ENCODE peak calls at places on chromosome 12, in eight cellular contexts. E is choroid plexus epithelial cell, P is suprapubic skin, M is astrocyte of the spinal cord, V is kidney epithelial cell, Z is type B pancreatic cell, O is upper lobe of left lung, Y is sigmoid colon. W is an unnamed sample.

GRCh38 chr12:10119072-10119471 is 10.9 kb downstream of the CLEC7A start:
- DNase-seq in V (no peak), M (no peak), O (no peak), P (no peak), Z (no peak), E (no peak), Y (no peak), W (no peak)

GRCh38 chr12:19856389-19856788 is 417.1 kb downstream of the AEBP2 start:
- DNase-seq in M (no peak), Z (no peak), O (no peak), Y (no peak), P (no peak), V (no peak), E (peak), W (no peak)

GRCh38 chr12:49017764-49018281 is 753 bp downstream of the PRKAG1 start:
- DNase-seq in O (no peak), E (peak), P (peak), Y (peak), M (no peak), Z (no peak), V (no peak), W (peak)

GRCh38 chr12:32921397-32921796 is 24.8 kb upstream of the PKP2 start:
- DNase-seq in M (peak), P (no peak), O (no peak), Z (no peak), Y (no peak), E (peak), V (no peak), W (no peak)

GRCh38 chr12:103677341-103677740 is 90.3 kb downstream of the STAB2 start:
- DNase-seq in E (no peak), Y (no peak), Z (no peak), P (no peak), M (no peak), O (no peak), V (no peak), W (no peak)

GRCh38 chr12:2288001-2288400 is 235.2 kb downstream of the CACNA1C start:
- DNase-seq in P (no peak), Y (no peak), V (no peak), E (peak), M (peak), O (peak), Z (no peak), W (no peak)

GRCh38 chr12:57146092-57146491 is 1.3 kb downstream of the LRP1-AS start:
- DNase-seq in Y (no peak), Z (no peak), M (no peak), E (peak), P (no peak), O (no peak), V (no peak), W (no peak)

GRCh38 chr12:52956987-52957386 is 8.1 kb downstream of the KRT18 start:
- DNase-seq in E (peak), P (no peak), O (no peak), M (peak), V (no peak), Z (no peak), Y (no peak), W (no peak)

GRCh38 chr12:107760817-107761501 is at the start of gene PRDM4:
- DNase-seq in E (peak), P (peak), Z (peak), Y (peak), O (peak), V (peak), M (peak), W (peak)
- TF ChIP-seq CTCF in E (no peak), P (peak), Z (peak), Y (peak), O (peak), V (no peak), M (no peak), W (no peak)

GRCh38 chr12:6829532-6830220 is 1.5 kb downstream of the P3H3 start:
- DNase-seq in Y (no peak), Z (no peak), O (no peak), M (no peak), E (no peak), V (no peak), P (no peak), W (no peak)
- TF ChIP-seq CTCF in Y (no peak), Z (peak), O (no peak), M (peak), E (peak), V (peak), P (no peak), W (no peak)

DNA sequence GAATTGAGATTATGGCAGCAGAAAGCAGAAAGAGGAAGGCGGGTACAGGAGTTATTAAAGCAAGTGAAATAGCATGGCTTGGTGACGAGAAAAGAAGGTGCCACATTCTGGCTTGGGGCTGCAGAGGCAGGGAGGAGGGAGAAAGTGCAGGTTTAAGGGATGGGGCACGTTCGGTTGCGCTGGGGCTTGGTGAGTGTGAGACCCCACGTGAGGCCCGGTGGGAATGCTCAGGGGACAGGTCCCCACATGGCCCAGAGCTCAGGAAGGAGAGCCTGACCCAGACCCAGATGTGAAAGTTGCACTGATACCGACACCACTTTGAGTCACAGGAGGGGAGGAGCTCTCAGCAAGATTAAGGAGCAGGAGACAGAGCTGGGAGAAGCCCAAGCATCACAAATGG is 187.1 kb downstream of the PIWIL1 start:
- DNase-seq in M (no peak), Z (no peak), V (no peak), E (no peak), P (no peak), Y (no peak), O (no peak), W (no peak)
- TF ChIP-seq CTCF in M (no peak), Z (no peak), V (no peak), E (no peak), P (no peak), Y (no peak), O (no peak), W (no peak)

DNA sequence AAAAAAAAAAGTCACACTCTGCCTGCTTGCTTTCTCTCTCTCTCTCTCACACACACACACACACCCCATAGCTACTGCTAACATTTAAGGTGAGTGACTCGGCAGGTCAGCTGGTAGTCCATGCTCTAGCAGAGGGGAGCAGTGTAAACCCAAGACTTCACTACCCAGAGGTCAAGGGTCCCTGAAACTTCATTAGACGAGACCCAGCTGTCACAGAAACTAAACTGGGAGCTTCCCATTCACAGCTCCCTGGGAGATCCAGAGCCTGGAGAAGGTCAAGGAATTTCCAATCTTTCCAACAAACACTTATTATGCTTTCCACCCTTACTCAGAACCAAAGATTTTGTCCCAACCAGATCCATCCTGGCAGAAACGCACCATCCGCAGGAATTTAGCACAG is 33.2 kb downstream of the CKAP4 start:
- DNase-seq in V (no peak), M (no peak), Y (no peak), O (no peak), Z (no peak), E (no peak), P (no peak), W (no peak)
- TF ChIP-seq CTCF in V (no peak), M (no peak), Y (no peak), O (no peak), Z (no peak), E (no peak), P (no peak), W (no peak)

DNA sequence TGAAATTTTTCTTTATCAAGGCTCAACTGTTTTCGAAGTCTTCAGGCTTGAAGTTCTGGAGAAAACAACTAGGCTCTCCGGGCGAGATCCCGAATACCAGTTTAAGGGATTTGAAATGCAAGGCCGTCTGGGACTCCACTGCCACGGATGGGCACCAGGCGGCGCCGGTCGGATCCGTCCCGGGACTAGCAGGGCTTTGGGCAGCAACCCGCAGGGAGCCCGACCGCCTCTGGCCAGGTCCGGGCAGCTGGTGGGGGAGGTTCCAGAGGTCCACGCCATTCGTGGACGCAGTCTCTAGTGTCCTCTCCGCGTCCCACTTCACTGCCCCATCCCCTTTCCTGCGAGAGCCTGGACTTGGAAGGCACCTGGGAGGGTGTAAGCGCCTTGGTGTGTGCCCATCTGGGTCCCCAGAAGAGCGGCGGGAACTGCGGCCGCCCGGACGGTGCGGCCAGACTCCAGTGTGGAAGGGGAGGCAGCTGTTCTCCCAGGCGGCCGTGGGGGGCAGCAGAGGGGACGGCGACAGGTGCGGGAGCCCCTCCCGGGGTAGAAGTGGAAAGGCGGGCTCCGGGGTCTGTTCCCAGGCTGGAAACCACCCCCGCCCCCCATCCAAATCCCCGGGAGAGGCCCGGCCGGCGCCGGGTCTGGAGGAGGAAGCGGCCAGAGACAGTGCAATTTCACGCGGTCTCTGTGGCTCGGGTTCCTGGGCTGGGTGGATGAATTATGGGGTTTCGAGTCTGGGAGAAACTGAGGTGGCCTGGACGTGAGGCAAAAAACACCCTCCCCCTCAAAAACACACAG is 835 bp upstream of the ERBB3 start:
- DNase-seq in Y (peak), Z (peak), M (peak), E (peak), V (peak), O (peak), P (peak), W (peak)
- TF ChIP-seq CTCF in Y (peak), Z (peak), M (peak), E (peak), V (peak), O (peak), P (peak), W (peak)

GRCh38 chr12:65742481-65742971 is 81.8 kb upstream of the HMGA2 start:
- DNase-seq in M (peak), P (no peak), E (peak), O (no peak), Z (no peak), V (no peak), Y (no peak), W (no peak)

GRCh38 chr12:65740873-65741600 is 83.2 kb upstream of the HMGA2 start:
- DNase-seq in Y (peak), P (peak), V (no peak), M (peak), O (no peak), Z (peak), E (peak), W (peak)

GRCh38 chr12:65739606-65740005 is 84.7 kb upstream of the HMGA2 start:
- DNase-seq in E (no peak), Y (no peak), P (no peak), O (no peak), Z (no peak), V (no peak), M (no peak), W (no peak)

GRCh38 chr12:65740506-65740872 is 83.8 kb upstream of the HMGA2 start:
- DNase-seq in V (no peak), Y (no peak), E (peak), M (no peak), Z (no peak), O (no peak), P (no peak), W (no peak)

DNA sequence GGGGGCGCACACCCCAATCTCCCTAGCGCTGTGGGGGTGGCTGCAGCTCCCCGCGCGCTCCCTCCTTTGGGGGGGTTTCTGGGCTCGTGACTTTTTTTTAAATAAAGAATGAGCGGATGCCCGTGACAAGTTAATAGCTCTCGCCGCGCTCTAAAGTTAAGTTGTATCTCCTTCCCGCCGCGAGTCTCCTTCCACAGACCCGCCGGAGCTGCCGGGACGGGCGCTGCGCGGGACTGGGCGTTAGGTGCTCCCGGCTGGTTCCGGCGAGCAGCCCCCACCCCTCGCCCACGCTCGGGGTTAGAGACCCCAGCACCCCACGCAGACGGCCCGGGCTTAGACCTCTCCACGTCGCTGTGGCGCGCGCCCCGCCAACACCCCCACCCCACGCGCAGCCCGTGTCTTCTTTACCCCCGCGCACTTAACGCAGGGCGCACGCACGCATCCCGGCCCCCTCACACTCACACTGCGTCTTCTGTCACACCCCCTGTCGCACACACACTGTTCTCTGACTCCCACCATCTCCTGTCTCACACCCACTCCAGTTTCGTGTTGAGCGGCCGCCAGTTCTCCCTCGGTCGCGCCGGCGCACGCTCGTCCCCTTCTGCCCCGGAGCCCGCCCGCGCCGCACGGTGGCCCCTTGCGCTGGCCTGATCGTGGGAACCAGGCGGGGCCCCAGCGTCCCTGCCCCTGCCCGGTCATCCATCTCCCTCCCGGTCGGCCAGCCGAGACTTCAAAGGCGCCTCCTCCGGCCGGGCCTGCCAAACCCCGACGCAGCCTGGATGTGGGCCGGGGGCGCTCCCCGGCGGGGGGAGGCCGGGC is 82.4 kb upstream of the HMGA2 start:
- DNase-seq in Y (no peak), O (no peak), M (peak), P (no peak), E (peak), V (no peak), Z (peak), W (peak)
- TF ChIP-seq CTCF in Y (no peak), O (no peak), M (no peak), P (no peak), E (no peak), V (no peak), Z (no peak), W (no peak)